ENCODE peak calls at places on chromosomes 4 and X, in five cellular contexts. I, C, H, N and F are unnamed samples.

GRCh38 chr4:15744016-15744415 is 34.1 kb upstream of the CD38 start:
- DNase-seq in N (no peak), C (no peak), I (peak), H (no peak), F (no peak)

GRCh38 chr4:8009710-8010534 is 70.3 kb upstream of the AFAP1 start:
- DNase-seq in I (no peak), N (no peak), C (no peak), H (no peak), F (no peak)

GRCh38 chr4:78669453-78669852 is 106.7 kb upstream of the BMP2K start:
- DNase-seq in H (peak), N (no peak), I (no peak), C (no peak), F (no peak)

GRCh38 chr4:3802571-3803474 is 36.6 kb downstream of the ADRA2C start:
- DNase-seq in I (no peak), H (no peak), C (no peak), N (no peak), F (no peak)

GRCh38 chr4:89077806-89078205 is 20.8 kb upstream of the FAM13A start:
- DNase-seq in I (no peak), C (no peak), N (no peak), H (no peak), F (no peak)

GRCh38 chr4:79209822-79210635 is 115.8 kb downstream of the NAA11 start:
- DNase-seq in C (no peak), H (no peak), I (no peak), N (no peak), F (peak)

GRCh38 chrX:119468186-119468929 is at the start of gene SLC25A5:
- DNase-seq in N (peak), I (peak), H (peak), C (peak), F (peak)

GRCh38 chr4:148787831-148788477 is 345.7 kb upstream of the NR3C2 start:
- DNase-seq in N (no peak), I (no peak), C (no peak), H (no peak), F (no peak)

GRCh38 chr4:86939737-86940141 is 4.9 kb downstream of the AFF1 start:
- DNase-seq in N (no peak), C (peak), I (no peak), H (peak), F (no peak)

GRCh38 chr4:82500830-82501229 is 61.0 kb downstream of the TMEM150C start:
- DNase-seq in C (no peak), I (no peak), H (no peak), N (no peak), F (no peak)

GRCh38 chr4:112145820-112146813 is 863 bp downstream of the FAM241A start:
- DNase-seq in H (peak), N (peak), C (peak), I (no peak), F (peak)

GRCh38 chr4:133483600-133484246 is 334.6 kb downstream of the PCDH10 start:
- DNase-seq in C (no peak), H (no peak), I (no peak), N (no peak), F (peak)

GRCh38 chrX:27823812-27824211 is 16.0 kb downstream of the MAGEB10 start:
- DNase-seq in N (no peak), C (no peak), I (no peak), H (no peak), F (no peak)

GRCh38 chr4:140884431-140885058 is 128.4 kb upstream of the TBC1D9 start:
- DNase-seq in N (peak), I (peak), C (no peak), H (peak), F (peak)

GRCh38 chr4:152094851-152095700 is 334.3 kb upstream of the GATB start:
- DNase-seq in C (no peak), H (no peak), N (no peak), I (no peak), F (peak)

GRCh38 chrX:9458516-9459078 is 6.3 kb upstream of the TBL1X start:
- DNase-seq in N (no peak), C (no peak), H (no peak), I (no peak), F (no peak)

GRCh38 chr4:23966720-23967119 is 76.9 kb upstream of the PPARGC1A start:
- DNase-seq in N (no peak), I (no peak), H (no peak), C (no peak), F (no peak)

GRCh38 chr4:1831331-1831730 is 24.6 kb downstream of the LETM1 start:
- DNase-seq in H (no peak), I (no peak), N (no peak), C (no peak), F (no peak)

GRCh38 chr4:53855886-53856260 is 208.5 kb downstream of the CHIC2 start:
- DNase-seq in C (no peak), I (no peak), H (no peak), N (no peak), F (peak)

GRCh38 chrX:108304210-108304609 is 134.0 kb downstream of the COL4A6 start:
- DNase-seq in C (no peak), I (no peak), N (no peak), H (no peak), F (no peak)

GRCh38 chrX:130680164-130681035 is 222.6 kb downstream of the ENOX2 start:
- DNase-seq in H (no peak), I (no peak), C (no peak), N (no peak), F (no peak)

GRCh38 chr4:82811392-82811791 is 12.8 kb upstream of the SCD5 start:
- DNase-seq in N (no peak), C (no peak), H (no peak), I (no peak), F (no peak)

GRCh38 chrX:103376979-103377324 is 614 bp downstream of the BEX3 start:
- DNase-seq in H (no peak), I (no peak), C (no peak), N (peak), F (peak)

GRCh38 chr4:20259707-20260106 is 8.0 kb downstream of the SLIT2 start:
- DNase-seq in H (no peak), C (no peak), N (no peak), I (no peak), F (peak)

GRCh38 chrX:38985375-38985774 is 184.1 kb downstream of the MID1IP1 start:
- DNase-seq in H (peak), I (no peak), N (no peak), C (no peak), F (no peak)

GRCh38 chrX:69031971-69032391 is 133.3 kb downstream of the PJA1 start:
- DNase-seq in I (no peak), H (no peak), N (no peak), C (no peak), F (peak)

GRCh38 chr4:127145001-127145400 is 487.8 kb upstream of the INTU start:
- DNase-seq in C (no peak), I (no peak), N (peak), H (no peak), F (no peak)

GRCh38 chrX:39476596-39476995 is 621.2 kb downstream of the BCOR start:
- DNase-seq in N (peak), C (no peak), H (no peak), I (no peak), F (no peak)